ENCODE peak calls at places on chromosomes 12 and 14, in seven cellular contexts. One of them, this sample, is unnamed.

GRCh38 chr14:62777510-62777909 is 267.7 kb downstream of the KCNH5 start:
- DNase-seq in A549: no peak
- DNase-seq in tibial nerve: no peak
- DNase-seq in ovary: no peak
- DNase-seq in stomach: no peak
- DNase-seq in transverse colon: no peak
- DNase-seq in suprapubic skin: no peak
- DNase-seq in this sample: no peak

GRCh38 chr12:109731806-109732205 is 18.2 kb downstream of the FAM222A start:
- DNase-seq in A549: no peak
- DNase-seq in tibial nerve: peak; percentile 5
- DNase-seq in ovary: peak; percentile 6
- DNase-seq in stomach: peak; percentile 22
- DNase-seq in transverse colon: peak; percentile 1
- DNase-seq in suprapubic skin: no peak
- DNase-seq in this sample: peak; percentile 40

GRCh38 chr14:51539571-51540037 is 112.1 kb upstream of the FRMD6 start:
- DNase-seq in A549: peak; percentile 29
- DNase-seq in tibial nerve: no peak
- DNase-seq in ovary: no peak
- DNase-seq in stomach: no peak
- DNase-seq in transverse colon: no peak
- DNase-seq in suprapubic skin: no peak
- DNase-seq in this sample: no peak

GRCh38 chr12:31035944-31036665 is 37.6 kb upstream of the DDX11 start:
- DNase-seq in A549: no peak
- DNase-seq in tibial nerve: no peak
- DNase-seq in ovary: no peak
- DNase-seq in stomach: no peak
- DNase-seq in transverse colon: no peak
- DNase-seq in suprapubic skin: no peak
- DNase-seq in this sample: no peak

GRCh38 chr14:104092931-104093365 is 7.4 kb downstream of the ASPG start:
- DNase-seq in A549: no peak
- DNase-seq in tibial nerve: no peak
- DNase-seq in ovary: no peak
- DNase-seq in stomach: no peak
- DNase-seq in transverse colon: no peak
- DNase-seq in suprapubic skin: no peak
- DNase-seq in this sample: no peak

GRCh38 chr14:104087981-104088850 is 2.7 kb downstream of the ASPG start:
- DNase-seq in A549: no peak
- DNase-seq in tibial nerve: no peak
- DNase-seq in ovary: peak; percentile 42
- DNase-seq in stomach: peak; percentile 61
- DNase-seq in transverse colon: peak; percentile 89
- DNase-seq in suprapubic skin: no peak
- DNase-seq in this sample: no peak

GRCh38 chr12:86376052-86376451 is 119.9 kb upstream of the MGAT4C start:
- DNase-seq in A549: no peak
- DNase-seq in tibial nerve: no peak
- DNase-seq in ovary: no peak
- DNase-seq in stomach: no peak
- DNase-seq in transverse colon: no peak
- DNase-seq in suprapubic skin: no peak
- DNase-seq in this sample: no peak

GRCh38 chr12:123961585-123961984 is 11.0 kb downstream of the CCDC92 start:
- DNase-seq in A549: no peak
- DNase-seq in tibial nerve: no peak
- DNase-seq in ovary: no peak
- DNase-seq in stomach: peak; percentile 70
- DNase-seq in transverse colon: peak; percentile 33
- DNase-seq in suprapubic skin: no peak
- DNase-seq in this sample: no peak

GRCh38 chr14:23055621-23056256 is 1.6 kb downstream of the CDH24 start:
- DNase-seq in A549: no peak
- DNase-seq in tibial nerve: no peak
- DNase-seq in ovary: peak; percentile 54
- DNase-seq in stomach: no peak
- DNase-seq in transverse colon: no peak
- DNase-seq in suprapubic skin: no peak
- DNase-seq in this sample: no peak

GRCh38 chr14:55957950-55958349 is 160.3 kb upstream of the PELI2 start:
- DNase-seq in A549: no peak
- DNase-seq in tibial nerve: no peak
- DNase-seq in ovary: no peak
- DNase-seq in stomach: no peak
- DNase-seq in transverse colon: no peak
- DNase-seq in suprapubic skin: no peak
- DNase-seq in this sample: no peak

GRCh38 chr14:99231850-99232401 is 40.1 kb downstream of the BCL11B start:
- DNase-seq in A549: no peak
- DNase-seq in tibial nerve: no peak
- DNase-seq in ovary: peak; percentile 71
- DNase-seq in stomach: no peak
- DNase-seq in transverse colon: no peak
- DNase-seq in suprapubic skin: no peak
- DNase-seq in this sample: no peak

GRCh38 chr12:50551866-50552265 is 47.1 kb downstream of the DIP2B start:
- DNase-seq in A549: no peak
- DNase-seq in tibial nerve: no peak
- DNase-seq in ovary: no peak
- DNase-seq in stomach: no peak
- DNase-seq in transverse colon: no peak
- DNase-seq in suprapubic skin: no peak
- DNase-seq in this sample: no peak

GRCh38 chr14:95679148-95679547 is 7.1 kb upstream of the TCL1B start:
- DNase-seq in A549: no peak
- DNase-seq in tibial nerve: no peak
- DNase-seq in ovary: no peak
- DNase-seq in stomach: no peak
- DNase-seq in transverse colon: no peak
- DNase-seq in suprapubic skin: peak; percentile 21
- DNase-seq in this sample: no peak

GRCh38 chr12:57755454-57756372 is 810 bp downstream of the MARCHF9 start:
- DNase-seq in A549: no peak
- DNase-seq in tibial nerve: no peak
- DNase-seq in ovary: peak; percentile 59
- DNase-seq in stomach: peak; percentile 67
- DNase-seq in transverse colon: peak; percentile 70
- DNase-seq in suprapubic skin: no peak
- DNase-seq in this sample: peak; percentile 66

GRCh38 chr12:22803725-22804124 is 178.8 kb downstream of the ETNK1 start:
- DNase-seq in A549: no peak
- DNase-seq in tibial nerve: no peak
- DNase-seq in ovary: no peak
- DNase-seq in stomach: no peak
- DNase-seq in transverse colon: no peak
- DNase-seq in suprapubic skin: no peak
- DNase-seq in this sample: no peak

GRCh38 chr12:108214486-108214885 is 85.4 kb downstream of the WSCD2 start:
- DNase-seq in A549: peak; percentile 22
- DNase-seq in tibial nerve: no peak
- DNase-seq in ovary: no peak
- DNase-seq in stomach: no peak
- DNase-seq in transverse colon: no peak
- DNase-seq in suprapubic skin: no peak
- DNase-seq in this sample: no peak

GRCh38 chr14:32897724-32898064 is 41.0 kb upstream of the NPAS3 start:
- DNase-seq in A549: no peak
- DNase-seq in tibial nerve: no peak
- DNase-seq in ovary: no peak
- DNase-seq in stomach: no peak
- DNase-seq in transverse colon: no peak
- DNase-seq in suprapubic skin: no peak
- DNase-seq in this sample: no peak

GRCh38 chr14:103109789-103110415 is 13.4 kb upstream of the TNFAIP2 start:
- DNase-seq in A549: no peak
- DNase-seq in tibial nerve: no peak
- DNase-seq in ovary: peak; percentile 65
- DNase-seq in stomach: no peak
- DNase-seq in transverse colon: peak; percentile 48
- DNase-seq in suprapubic skin: no peak
- DNase-seq in this sample: no peak

GRCh38 chr14:32472512-32473472 is 143.7 kb downstream of the AKAP6 start:
- DNase-seq in A549: no peak
- DNase-seq in tibial nerve: no peak
- DNase-seq in ovary: no peak
- DNase-seq in stomach: no peak
- DNase-seq in transverse colon: no peak
- DNase-seq in suprapubic skin: no peak
- DNase-seq in this sample: no peak

DNA sequence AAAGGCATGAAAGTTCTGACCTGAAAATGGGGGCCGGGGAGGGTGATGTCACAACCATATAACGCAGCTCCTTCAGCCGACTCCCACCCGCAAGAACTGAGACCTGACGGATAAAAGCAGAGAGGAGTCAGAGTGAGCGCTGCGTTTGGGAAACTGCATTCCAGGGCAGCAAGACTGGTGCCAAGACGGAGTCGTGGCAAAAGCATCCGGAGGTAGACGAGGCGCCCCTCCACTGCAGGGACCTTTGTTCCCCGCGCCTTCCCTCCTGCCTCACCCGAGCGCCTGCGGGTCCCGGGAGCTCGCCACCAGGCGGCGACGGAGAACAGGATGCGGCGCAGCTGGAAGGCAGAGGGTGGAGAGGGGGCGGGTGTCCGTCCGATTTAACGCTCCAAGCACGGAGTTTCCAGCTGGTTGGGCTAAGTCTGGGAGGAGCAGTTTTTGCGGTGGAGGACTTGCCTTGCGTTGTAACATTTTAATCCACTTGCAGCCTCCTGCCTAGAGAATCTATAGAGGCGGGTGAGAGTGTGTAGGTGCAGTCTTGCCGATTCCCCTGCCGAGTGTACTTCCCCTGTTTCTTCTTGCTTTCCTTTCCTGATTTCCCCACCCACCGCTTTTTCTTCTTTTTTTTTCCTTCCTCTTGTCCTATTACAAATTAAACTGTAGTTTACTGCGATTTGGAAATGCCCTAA is 1.2 kb upstream of the CPNE8 start:
- DNase-seq in A549: peak; percentile 78
- DNase-seq in tibial nerve: peak; percentile 79
- DNase-seq in ovary: peak; percentile 91
- DNase-seq in stomach: peak; percentile 76
- DNase-seq in transverse colon: peak; percentile 91
- DNase-seq in suprapubic skin: peak; percentile 91
- DNase-seq in this sample: peak; percentile 93
- TF ChIP-seq POLR2A in A549: peak; percentile 28
- TF ChIP-seq POLR2A in tibial nerve: no peak
- TF ChIP-seq POLR2A in ovary: peak; percentile 65
- TF ChIP-seq POLR2A in stomach: no peak
- TF ChIP-seq POLR2A in transverse colon: peak; percentile 45
- TF ChIP-seq POLR2A in suprapubic skin: peak; percentile 32
- TF ChIP-seq POLR2A in this sample: no peak

DNA sequence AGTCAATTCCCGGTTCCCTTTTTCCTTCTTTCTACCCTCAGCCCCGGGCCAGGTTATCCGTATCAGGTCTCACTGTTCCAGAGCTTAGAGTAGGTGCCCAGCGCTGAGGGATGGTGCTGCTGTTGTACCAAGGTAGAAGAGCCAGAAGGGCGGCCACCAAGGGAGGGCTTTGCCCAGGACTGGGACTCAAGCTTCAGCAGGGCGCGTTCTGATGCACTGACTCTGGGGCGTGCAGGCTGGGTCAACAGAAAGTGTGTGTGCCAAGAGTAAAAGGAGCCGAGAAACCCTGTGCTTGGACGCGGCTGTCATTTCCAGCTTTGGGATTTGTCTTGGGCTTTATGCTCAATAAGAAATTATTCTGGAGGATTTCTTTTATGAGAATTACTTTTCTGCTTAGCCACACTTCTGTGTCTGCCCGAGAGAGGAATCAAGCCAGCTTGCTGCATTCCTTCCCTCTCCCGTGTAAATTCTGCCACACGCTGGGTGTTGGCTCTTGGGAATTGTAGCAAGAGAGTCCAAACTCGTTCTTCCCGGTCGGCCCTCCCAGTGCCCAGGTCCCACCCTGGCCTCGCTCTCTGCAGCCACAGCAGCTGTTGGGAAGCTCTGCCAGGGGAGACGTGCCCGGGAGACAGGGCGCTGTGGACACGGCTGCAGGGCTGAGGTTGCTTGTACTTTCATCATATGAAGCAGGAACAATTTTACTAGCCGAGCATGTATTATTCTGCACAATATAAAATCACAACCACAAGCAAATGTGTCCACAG is 98.0 kb downstream of the FBXL14 start:
- DNase-seq in A549: no peak
- DNase-seq in tibial nerve: no peak
- DNase-seq in ovary: no peak
- DNase-seq in stomach: peak; percentile 52
- DNase-seq in transverse colon: peak; percentile 70
- DNase-seq in suprapubic skin: no peak
- DNase-seq in this sample: no peak
- H3K4me3 ChIP-seq in A549: no peak overlapping the region
- H3K4me3 ChIP-seq in tibial nerve: no peak overlapping the region
- H3K4me3 ChIP-seq in ovary: peak overlapping the region; percentile 10
- H3K4me3 ChIP-seq in stomach: no peak overlapping the region
- H3K4me3 ChIP-seq in transverse colon: no peak overlapping the region
- H3K4me3 ChIP-seq in suprapubic skin: peak overlapping the region; percentile 12
- H3K4me3 ChIP-seq in this sample: peak overlapping the region; percentile 27

DNA sequence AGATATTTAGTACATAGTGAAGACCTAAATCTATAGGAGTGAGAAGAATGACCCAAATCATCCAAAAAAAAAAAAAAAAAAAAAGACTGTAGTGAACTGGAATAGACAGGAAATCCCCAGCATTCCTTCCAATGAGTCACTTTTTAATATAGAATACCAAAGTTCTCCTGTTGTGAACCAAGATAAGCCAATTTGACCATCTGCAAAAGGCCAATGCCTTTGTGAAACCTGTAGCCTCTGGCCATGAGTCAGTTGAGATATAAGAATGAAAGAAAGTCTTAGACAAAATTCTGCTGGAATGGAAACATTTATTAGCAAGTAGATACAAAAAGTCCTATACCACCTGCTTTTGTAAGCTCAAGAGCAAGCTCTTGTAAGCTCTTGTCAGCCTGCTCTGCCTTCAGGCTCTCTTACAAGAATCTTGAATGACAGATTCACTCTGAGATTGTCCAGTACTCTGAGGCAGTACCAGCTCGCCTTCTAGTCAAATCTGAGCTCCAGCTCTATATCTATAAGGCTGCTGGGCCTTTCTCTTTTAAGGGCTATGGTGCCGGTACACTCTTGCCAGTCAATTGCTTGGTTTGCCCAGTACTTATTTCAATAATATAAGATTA is 243.0 kb upstream of the TMTC1 start:
- DNase-seq in A549: no peak
- DNase-seq in tibial nerve: no peak
- DNase-seq in ovary: no peak
- DNase-seq in stomach: no peak
- DNase-seq in transverse colon: no peak
- DNase-seq in suprapubic skin: no peak
- DNase-seq in this sample: no peak
- TF ChIP-seq EP300 in A549: no peak
- TF ChIP-seq EP300 in tibial nerve: no peak
- TF ChIP-seq EP300 in ovary: no peak
- TF ChIP-seq EP300 in stomach: no peak
- TF ChIP-seq EP300 in transverse colon: no peak
- TF ChIP-seq EP300 in suprapubic skin: no peak
- TF ChIP-seq EP300 in this sample: no peak

DNA sequence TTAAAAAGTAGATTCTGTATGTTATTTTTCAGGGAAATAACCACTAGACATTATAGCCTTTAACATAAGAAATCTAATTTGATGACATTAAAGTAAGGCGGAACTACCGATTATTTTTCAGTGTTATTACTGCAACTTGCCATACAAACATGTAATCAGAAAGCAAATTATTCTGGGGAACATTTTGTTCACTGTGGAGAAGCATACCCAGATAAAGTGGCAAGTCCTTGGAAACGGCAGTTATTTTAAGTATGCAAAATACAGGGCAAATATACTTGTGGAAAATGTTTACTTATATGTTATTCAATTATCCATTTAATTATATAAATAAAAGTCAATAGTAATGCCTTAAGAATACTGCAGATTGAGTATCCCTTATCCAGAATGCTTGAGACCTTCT is 71.9 kb downstream of the FERMT2 start:
- DNase-seq in A549: no peak
- DNase-seq in tibial nerve: no peak
- DNase-seq in ovary: no peak
- DNase-seq in stomach: no peak
- DNase-seq in transverse colon: no peak
- DNase-seq in suprapubic skin: no peak
- DNase-seq in this sample: no peak
- TF ChIP-seq POLR2A in A549: no peak
- TF ChIP-seq POLR2A in tibial nerve: no peak
- TF ChIP-seq POLR2A in ovary: no peak
- TF ChIP-seq POLR2A in stomach: no peak
- TF ChIP-seq POLR2A in transverse colon: no peak
- TF ChIP-seq POLR2A in suprapubic skin: no peak
- TF ChIP-seq POLR2A in this sample: no peak